ENCODE peak calls at places on chromosomes 4 and X, in four cellular contexts. A is heart left ventricle, C is neural progenitor cell, G is IMR-90. F is an unnamed sample. For H3K4me1, the result is how much of the 10 kb centered on the place peaks cover.

GRCh38 chrX:72351606-72352338 is 46.1 kb upstream of the CITED1 start:
- DNase-seq in G (no peak), C (no peak), A (no peak), F (no peak)

GRCh38 chrX:71536285-71536684 is 3.4 kb downstream of the OGT start:
- DNase-seq in C (no peak), A (no peak), G (no peak), F (no peak)

GRCh38 chrX:41276661-41277506 is 57.1 kb upstream of the DDX3X start:
- DNase-seq in A (no peak), G (no peak), C (no peak), F (no peak)

GRCh38 chr4:146640459-146641061 is 1.9 kb downstream of the POU4F2 start:
- DNase-seq in G (no peak), C (peak), A (no peak), F (no peak)

GRCh38 chr4:945274-946102 is 13.2 kb downstream of the TMEM175 start:
- DNase-seq in G (no peak), A (no peak), C (peak), F (no peak)

GRCh38 chr4:112956458-112956857 is 93.0 kb upstream of the ANK2 start:
- DNase-seq in C (no peak), G (no peak), A (no peak), F (peak)

GRCh38 chr4:28277931-28278330 is 1417.3 kb downstream of the STIM2 start:
- DNase-seq in A (no peak), C (no peak), G (peak), F (no peak)

GRCh38 chrX:7706032-7706431 is 136.9 kb upstream of the VCX start:
- DNase-seq in G (no peak), A (no peak), C (no peak), F (peak)

GRCh38 chrX:149470960-149471359 is 34.1 kb downstream of the IDS start:
- DNase-seq in A (peak), C (peak), G (peak), F (peak)

GRCh38 chrX:123976671-123977316 is 15.3 kb downstream of the STAG2 start:
- DNase-seq in A (no peak), G (peak), C (no peak), F (peak)

GRCh38 chrX:65463550-65463949 is 71.0 kb downstream of the LAS1L start:
- DNase-seq in A (no peak), G (peak), C (peak), F (no peak)

GRCh38 chrX:101171883-101172400 is 47.6 kb upstream of the DRP2 start:
- DNase-seq in A (no peak), G (no peak), C (no peak), F (no peak)

GRCh38 chr4:64250061-64250460 is 159.2 kb downstream of the TECRL start:
- DNase-seq in A (no peak), C (no peak), G (no peak), F (no peak)

GRCh38 chrX:71935542-71935941 is 24.9 kb downstream of the NHSL2 start:
- DNase-seq in G (no peak), C (peak), A (no peak), F (no peak)

GRCh38 chr4:47642985-47643745 is 158.1 kb downstream of the ATP10D start:
- DNase-seq in G (peak), C (peak), A (no peak), F (peak)

GRCh38 chrX:15207384-15207783 is 62.5 kb downstream of the ASB9 start:
- DNase-seq in A (no peak), C (no peak), G (no peak), F (no peak)

GRCh38 chrX:81259008-81259713 is 57.3 kb downstream of the SH3BGRL start:
- DNase-seq in A (no peak), G (peak), C (no peak), F (no peak)

GRCh38 chr4:2008921-2009650 is at the start of gene NELFA:
- DNase-seq in A (peak), C (peak), G (peak), F (peak)
- TF ChIP-seq CTCF in A (peak), C (peak), G (peak), F (no peak)

DNA sequence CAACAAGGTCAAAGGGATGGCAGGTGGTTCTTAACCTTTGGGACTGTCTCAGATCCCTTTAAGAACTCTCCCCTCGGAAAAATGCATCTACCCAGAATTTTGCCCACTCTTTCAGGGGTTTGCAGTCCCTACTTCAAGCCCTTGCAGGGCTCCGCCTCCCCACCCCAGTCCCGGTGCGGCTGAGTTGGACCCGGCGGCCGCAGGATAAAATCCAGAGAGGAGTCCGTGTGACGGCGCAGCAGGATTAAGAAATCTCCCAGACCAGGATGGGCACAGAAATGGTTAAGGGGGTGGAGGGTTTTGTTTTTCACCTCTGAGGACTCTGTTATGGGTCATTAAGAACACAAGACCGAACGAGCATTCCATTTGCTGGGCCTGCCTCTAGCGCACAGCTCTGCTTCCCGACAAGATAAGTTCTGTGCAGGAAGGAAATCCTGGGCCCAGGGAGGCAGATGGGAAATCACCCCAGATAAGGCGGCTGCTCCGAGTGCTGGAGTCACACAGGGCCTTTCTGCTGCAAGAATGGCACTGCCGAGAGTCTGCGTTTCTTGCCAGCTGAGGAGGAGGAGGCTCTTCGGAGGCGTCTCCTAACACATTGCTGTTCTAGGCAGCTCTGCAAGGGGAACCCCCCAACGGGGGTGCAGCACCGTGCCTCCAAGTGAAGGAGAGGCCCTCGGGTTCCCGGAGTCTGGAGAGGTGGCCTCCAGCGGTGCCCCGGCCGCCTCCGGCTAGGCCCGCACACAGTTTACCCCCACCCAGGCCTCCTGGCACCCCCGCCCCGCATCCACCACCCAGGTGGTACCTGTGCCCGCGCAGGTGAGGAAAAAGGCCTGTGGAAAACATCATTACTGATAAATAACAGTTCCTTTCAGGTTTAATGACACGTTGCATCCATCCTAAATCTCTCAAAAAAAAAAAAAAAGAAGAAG is 277.6 kb downstream of the BCOR start:
- DNase-seq in G (no peak), A (no peak), C (peak), F (peak)
- H3K4me3 ChIP-seq in G (no peak), A (peak), C (peak), F (peak)

DNA sequence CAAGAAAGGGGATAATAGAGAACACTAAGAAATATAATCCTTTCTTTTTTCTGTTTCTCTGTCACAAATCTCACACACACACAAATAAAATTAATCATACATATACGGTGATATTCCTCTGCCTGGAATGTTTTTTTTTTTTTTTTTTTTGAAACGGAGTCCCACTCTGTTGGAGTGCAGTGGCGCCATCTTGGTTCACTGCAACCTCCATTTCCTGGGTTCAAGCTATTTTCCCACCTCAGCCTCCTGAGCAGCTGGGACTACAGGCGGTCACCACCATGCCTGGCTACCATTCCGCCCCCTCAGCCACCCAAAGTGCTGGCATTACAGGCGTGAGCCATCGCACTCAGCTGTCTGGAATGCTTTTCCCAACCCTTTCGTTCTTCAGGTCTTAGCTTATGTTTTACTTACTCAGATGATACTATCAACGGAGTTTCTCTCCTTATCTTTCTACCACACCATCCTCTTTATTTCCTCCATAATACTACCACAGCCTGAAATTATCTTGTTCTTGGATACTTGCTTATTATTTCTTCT is 69.3 kb downstream of the ANKRD17 start:
- DNase-seq in G (peak), C (no peak), A (no peak), F (no peak)
- H3K4me1 ChIP-seq in G (under half), C (under half), A (under half), F (under half)

GRCh38 chrX:43750248-43750676 is 94.2 kb downstream of the MAOA start:
- DNase-seq in G (peak), A (no peak), C (peak), F (peak)
- TF ChIP-seq CTCF in G (peak), A (peak), C (peak), F (peak)

DNA sequence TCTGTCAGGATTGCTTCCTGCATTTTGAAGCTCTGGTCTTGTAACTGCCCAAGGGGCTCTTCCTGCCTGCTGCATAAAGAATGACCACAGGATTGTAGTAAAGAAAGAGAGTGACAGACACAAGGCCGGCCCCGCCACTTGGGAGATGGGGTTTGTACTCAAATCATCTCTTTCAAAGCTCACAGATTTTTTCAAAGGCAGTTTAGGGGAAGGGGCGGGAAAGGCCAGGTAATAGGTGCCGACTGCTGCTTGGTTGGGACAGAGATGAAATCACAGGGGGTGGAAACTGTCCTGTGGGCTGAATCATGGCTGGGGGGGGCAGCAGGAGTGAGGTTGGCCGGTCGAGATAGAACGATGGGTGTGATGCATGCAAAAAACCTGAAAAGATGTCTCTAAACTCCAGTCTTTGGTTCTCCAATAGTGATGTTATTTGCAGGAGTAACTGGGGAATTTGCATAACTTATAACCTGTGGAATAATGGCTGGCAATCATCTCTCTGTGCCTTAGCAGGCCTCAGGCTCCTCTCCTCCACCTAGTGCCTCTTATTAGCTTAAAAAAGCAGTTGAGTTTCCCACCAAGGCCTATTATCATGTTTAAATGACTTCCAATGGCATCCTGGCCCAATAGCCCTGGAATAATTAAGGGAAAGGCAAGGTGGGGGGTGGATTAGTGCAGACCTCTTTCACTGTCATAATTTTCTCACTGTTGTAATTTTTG is 778.4 kb upstream of the FRG1 start:
- DNase-seq in A (no peak), C (peak), G (no peak), F (no peak)
- H3K4me3 ChIP-seq in A (no peak), C (peak), G (no peak), F (no peak)

DNA sequence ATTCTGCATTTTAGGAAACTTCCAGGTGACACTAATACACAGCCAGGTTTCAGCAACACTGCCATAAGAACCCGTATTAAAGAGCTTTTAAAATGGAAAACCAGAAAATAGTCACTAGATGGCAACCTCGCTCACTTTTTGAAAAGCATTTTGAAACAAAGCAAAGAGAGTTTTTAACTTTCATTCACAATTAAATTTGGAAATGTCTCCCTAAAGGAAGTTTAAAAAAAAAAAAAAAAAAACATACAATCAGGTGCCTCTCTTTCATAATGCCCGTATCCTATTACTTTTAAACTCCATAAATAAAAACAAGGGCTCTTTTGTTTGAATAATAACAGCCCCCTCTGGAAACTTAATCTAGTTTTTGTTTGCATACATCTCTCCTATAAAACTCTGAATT is 20.3 kb downstream of the MEPE start:
- DNase-seq in G (peak), A (no peak), C (peak), F (peak)
- H3K4me1 ChIP-seq in G (under half), A (under half), C (under half), F (under half)

GRCh38 chr4:3075652-3075981 is 1.1 kb downstream of the HTT start:
- DNase-seq in G (no peak), A (no peak), C (no peak), F (no peak)

GRCh38 chr4:3073158-3074077 is 920 bp downstream of the HTT-AS start:
- DNase-seq in A (peak), C (peak), G (no peak), F (peak)

GRCh38 chr4:3071811-3072210 is 2.5 kb downstream of the HTT-AS start:
- DNase-seq in C (no peak), A (no peak), G (peak), F (no peak)

GRCh38 chr4:3074846-3075651 is 568 bp downstream of the HTT start:
- DNase-seq in A (peak), C (peak), G (peak), F (peak)

GRCh38 chr4:3074078-3074845 is at the start of the genes HTT and HTT-AS:
- DNase-seq in A (peak), G (peak), C (peak), F (peak)
- TF ChIP-seq CTCF in A (no peak), G (peak), C (peak), F (no peak)

DNA sequence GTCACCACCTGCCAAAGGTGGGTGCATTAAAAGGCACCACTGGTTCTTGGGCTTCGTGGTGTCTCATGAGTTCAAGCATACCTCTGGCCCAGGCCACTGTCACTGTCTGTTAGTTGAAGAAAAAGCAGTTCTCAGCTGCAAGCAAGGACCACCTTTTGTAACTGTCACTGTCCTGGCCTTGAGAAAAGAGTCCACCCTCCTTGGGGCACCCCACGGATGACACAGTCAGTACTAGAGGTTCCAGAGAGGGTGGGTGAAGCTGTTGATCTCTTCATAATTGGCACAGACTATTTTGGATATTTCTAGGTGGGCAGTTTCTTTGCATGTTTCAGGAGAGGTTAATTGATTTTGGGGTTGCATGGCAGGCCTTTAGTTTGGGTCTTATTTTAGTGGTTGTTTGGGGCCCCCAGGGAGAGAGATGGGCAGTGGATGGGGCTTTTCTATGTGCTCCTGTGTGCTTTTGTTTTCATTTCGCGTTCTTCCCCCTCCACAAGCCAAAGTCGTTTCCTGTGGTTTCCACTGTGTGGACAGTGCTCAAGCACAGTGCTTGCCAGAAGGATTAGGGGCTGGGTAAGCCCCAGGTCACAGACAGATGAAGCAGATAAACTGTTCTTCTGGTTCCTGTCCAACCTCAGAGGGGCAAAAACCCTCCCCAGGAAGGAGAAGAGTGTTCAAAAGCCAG is 156.2 kb upstream of the PPP1R2C start:
- DNase-seq in A (no peak), C (no peak), G (no peak), F (no peak)
- H3K4me3 ChIP-seq in A (no peak), C (no peak), G (no peak), F (no peak)

DNA sequence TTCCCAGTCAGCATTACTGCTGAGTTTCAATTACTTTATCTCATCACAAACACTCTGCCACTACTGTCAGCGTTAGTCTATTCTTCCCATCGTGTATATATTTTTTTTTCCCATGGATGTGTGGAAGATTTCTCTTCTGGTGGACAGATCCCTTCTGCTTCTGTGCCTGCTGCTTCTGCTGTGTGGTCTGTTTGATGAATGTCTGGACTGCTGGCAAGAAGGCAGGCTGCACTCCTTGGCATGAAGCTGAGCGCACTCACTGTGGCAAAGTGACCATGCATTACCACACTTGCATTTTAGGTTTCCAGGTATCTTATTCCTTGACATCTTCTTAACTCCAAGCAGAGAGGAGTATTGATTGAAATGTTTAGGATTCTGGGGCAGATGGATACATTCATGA is 107.0 kb upstream of the PAQR3 start:
- DNase-seq in G (no peak), A (no peak), C (no peak), F (no peak)
- H3K4me1 ChIP-seq in G (under half), A (under half), C (under half), F (under half)

F was measured in A673.